ENCODE peak calls at places on chromosomes 6 and 20, in five cellular contexts. C is SK-N-SH, U is GM12878, D is K562, A is H1. S is an unnamed sample.

GRCh38 chr6:19301980-19302379 is 535.2 kb upstream of the ID4 start:
- DNase-seq in A (no peak), C (no peak), U (no peak), D (no peak), S (no peak)

GRCh38 chr6:159953091-159953581 is 15.7 kb upstream of the IGF2R start:
- DNase-seq in C (no peak), U (no peak), A (no peak), D (no peak), S (peak)

GRCh38 chr6:158067436-158068015 is 85.9 kb downstream of the SYNJ2 start:
- DNase-seq in U (no peak), C (no peak), D (no peak), A (no peak), S (no peak)

GRCh38 chr6:142845624-142846458 is 99.1 kb downstream of the HIVEP2 start:
- DNase-seq in U (no peak), C (peak), A (peak), D (no peak), S (no peak)

GRCh38 chr20:41531876-41532275 is 86.3 kb downstream of the CHD6 start:
- DNase-seq in U (no peak), C (no peak), A (no peak), D (no peak), S (no peak)

GRCh38 chr20:45963059-45964011 is 8.7 kb downstream of the ZNF335 start:
- DNase-seq in D (no peak), U (no peak), C (peak), A (no peak), S (no peak)

GRCh38 chr20:37990571-37991151 is 42.6 kb downstream of the TTI1 start:
- DNase-seq in U (peak), D (no peak), A (no peak), C (peak), S (peak)

GRCh38 chr6:24117016-24117415 is 9.0 kb upstream of the NRSN1 start:
- DNase-seq in C (no peak), A (no peak), D (no peak), U (no peak), S (no peak)

GRCh38 chr20:58555078-58555765 is 40.0 kb upstream of the APCDD1L start:
- DNase-seq in C (no peak), U (no peak), D (no peak), A (no peak), S (no peak)

GRCh38 chr6:125346143-125346925 is 44.6 kb upstream of the HDDC2 start:
- DNase-seq in D (no peak), A (no peak), U (peak), C (no peak), S (no peak)

GRCh38 chr20:58017970-58018530 is 210.4 kb downstream of the ANKRD60 start:
- DNase-seq in A (no peak), D (no peak), U (no peak), C (no peak), S (no peak)

GRCh38 chr20:17558154-17558940 is 11.5 kb upstream of the DSTN start:
- DNase-seq in C (no peak), A (peak), U (no peak), D (peak), S (no peak)

GRCh38 chr6:68638225-68638900 is 3.3 kb downstream of the ADGRB3 start:
- DNase-seq in D (no peak), U (no peak), A (peak), C (peak), S (no peak)

GRCh38 chr6:22716721-22717120 is 147.4 kb downstream of the HDGFL1 start:
- DNase-seq in U (no peak), C (no peak), A (no peak), D (no peak), S (no peak)

GRCh38 chr6:84553527-84553926 is 210.9 kb downstream of the TBX18 start:
- DNase-seq in U (no peak), D (no peak), C (no peak), A (no peak), S (no peak)

GRCh38 chr20:45592574-45593189 is 13.6 kb upstream of the WFDC8 start:
- DNase-seq in U (no peak), C (peak), D (peak), A (no peak), S (peak)

DNA sequence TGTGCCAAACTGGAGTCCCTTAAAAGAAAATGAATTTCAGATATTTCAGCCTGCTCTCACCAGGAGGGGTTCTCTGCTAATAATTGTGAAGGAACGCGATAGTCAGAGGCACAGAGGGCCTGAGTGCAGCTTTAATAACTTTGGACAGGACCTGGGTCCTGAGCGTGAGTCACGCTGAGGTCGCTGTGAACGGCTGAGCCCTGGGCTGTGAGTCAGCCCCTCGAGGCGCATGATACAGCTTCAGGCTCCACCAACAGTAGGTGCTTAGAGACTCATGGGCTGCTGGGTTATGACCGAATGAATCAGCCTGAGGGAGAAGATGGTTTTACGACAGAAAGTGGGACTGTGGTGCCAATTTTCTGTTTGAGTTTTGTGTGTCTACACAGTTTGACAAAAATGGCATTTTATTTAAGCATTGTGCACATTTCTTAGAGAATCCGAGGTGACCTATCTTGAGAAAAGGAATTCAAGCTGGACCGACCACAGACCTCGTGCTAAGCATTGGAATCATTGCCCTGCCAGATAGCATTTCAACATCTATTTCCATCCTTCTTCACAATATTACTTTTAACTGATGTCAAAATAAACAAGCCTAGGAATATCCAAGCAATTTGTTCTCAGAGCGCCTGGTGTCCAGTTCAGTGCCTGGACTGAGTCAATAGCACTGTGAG is 183.0 kb downstream of the THBS2 start:
- DNase-seq in U (no peak), C (no peak), A (no peak), D (no peak), S (no peak)
- TF ChIP-seq POLR2AphosphoS5 in U (no peak), C (no peak), A (no peak), D (no peak), S (no peak)

GRCh38 chr6:43953794-43954310 is 173.4 kb downstream of the MRPL14 start:
- DNase-seq in C (peak), U (no peak), A (peak), D (no peak), S (no peak)

GRCh38 chr6:43956478-43956877 is 170.8 kb downstream of the MRPL14 start:
- DNase-seq in D (no peak), C (no peak), A (no peak), U (no peak), S (no peak)

GRCh38 chr6:43953256-43953655 is 174.0 kb downstream of the MRPL14 start:
- DNase-seq in A (no peak), D (no peak), U (no peak), C (no peak), S (no peak)

GRCh38 chr6:43952746-43953145 is 174.5 kb downstream of the MRPL14 start:
- DNase-seq in C (no peak), D (peak), U (no peak), A (peak), S (peak)

DNA sequence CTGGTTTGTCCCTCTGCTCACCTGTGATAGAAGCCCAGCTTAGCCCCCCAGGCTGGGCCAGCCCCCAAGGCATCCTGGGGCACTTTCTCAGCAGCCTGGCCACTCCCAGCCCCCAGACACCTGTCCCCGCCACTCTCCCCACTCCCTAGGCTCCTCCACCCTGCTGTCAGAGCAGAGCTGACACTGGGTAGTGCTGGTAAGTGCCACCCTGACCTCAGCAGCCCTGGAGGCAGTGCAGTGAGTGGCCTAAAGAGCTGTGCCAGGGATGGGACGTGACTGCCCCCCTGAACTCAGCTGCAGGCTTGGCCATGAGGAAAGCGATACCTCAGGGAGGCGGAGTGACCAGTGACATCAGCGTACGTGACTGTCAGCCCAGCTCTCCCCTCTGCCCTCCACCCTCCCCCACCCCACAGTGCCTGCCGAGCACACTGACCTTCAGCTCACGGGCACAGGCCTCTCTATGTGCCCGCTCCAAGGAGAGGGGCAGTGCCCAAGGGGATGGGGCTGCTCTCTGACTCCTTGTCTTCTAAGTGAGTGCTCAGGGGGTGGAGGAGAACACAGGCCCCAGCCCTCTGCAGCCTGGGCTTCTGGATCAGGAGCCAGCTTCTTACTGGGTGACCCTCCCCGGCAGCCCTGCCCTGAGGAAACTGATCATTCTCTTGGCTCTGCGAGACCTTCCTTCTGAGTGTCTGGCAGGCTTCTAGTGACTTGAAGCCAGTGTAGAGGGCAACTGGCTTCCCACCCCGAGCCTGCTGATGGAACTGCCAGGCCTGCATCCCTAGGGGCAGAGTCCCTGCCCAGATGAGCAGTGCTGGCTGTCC is 172.7 kb downstream of the MRPL14 start:
- DNase-seq in U (no peak), D (no peak), C (no peak), A (peak), S (no peak)
- TF ChIP-seq GABPA in U (no peak), D (no peak), C (no peak), A (no peak), S (no peak)

GRCh38 chr20:35006009-35006408 is 50.3 kb downstream of the MYH7B start:
- DNase-seq in C (no peak), A (no peak), U (no peak), D (no peak), S (no peak)
- TF ChIP-seq POLR2AphosphoS5 in C (no peak), A (no peak), U (no peak), D (no peak), S (no peak)

GRCh38 chr6:107692351-107692750 is 131.8 kb downstream of the SCML4 start:
- DNase-seq in U (no peak), A (no peak), D (no peak), C (no peak), S (no peak)

GRCh38 chr6:107689190-107689589 is 134.9 kb downstream of the SCML4 start:
- DNase-seq in U (no peak), A (no peak), D (no peak), C (no peak), S (no peak)

GRCh38 chr6:107690546-107690863 is 133.6 kb downstream of the SCML4 start:
- DNase-seq in A (no peak), C (no peak), U (no peak), D (no peak), S (no peak)

GRCh38 chr6:107689881-107690545 is 134.1 kb downstream of the SCML4 start:
- DNase-seq in C (no peak), A (no peak), U (no peak), D (no peak), S (no peak)

DNA sequence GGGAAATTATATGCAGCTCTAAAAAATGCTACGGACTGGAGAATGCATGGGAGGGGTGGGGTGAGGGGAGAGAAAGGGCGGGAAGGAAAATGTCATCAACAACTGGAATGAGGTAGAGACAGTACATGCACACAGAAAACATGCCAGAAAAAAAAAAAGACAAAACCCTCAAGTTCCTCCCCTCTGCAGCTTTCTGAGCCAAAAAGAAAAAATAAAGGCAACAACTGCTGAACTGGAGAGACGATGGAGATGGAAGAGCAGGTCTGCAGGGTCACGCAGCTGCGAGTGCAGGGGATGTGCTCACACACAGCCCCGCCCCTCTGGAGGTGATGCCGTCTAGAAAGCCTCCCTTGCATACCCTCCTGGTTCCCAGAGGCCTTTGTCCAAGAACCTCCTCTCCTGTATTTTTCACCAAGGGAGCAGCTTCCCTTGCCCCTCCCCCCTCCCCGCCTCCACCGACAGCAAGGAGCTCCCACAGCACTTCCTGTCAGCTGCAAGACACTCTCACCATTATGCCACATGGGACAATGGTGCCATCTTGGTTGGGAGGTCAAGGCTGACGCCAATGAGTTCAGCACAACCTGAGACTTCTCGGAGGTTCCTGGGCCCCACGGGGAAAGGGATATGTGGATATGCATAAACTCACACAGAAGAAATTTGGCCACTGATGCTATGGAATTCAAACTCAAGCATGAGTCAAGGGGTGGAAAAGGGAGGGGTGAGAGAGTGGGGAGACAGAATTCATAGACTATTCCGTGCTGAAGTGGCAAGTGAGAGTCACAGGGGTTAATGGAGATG is 133.1 kb downstream of the SCML4 start:
- DNase-seq in U (no peak), D (no peak), C (no peak), A (no peak), S (no peak)
- TF ChIP-seq GABPA in U (no peak), D (no peak), C (no peak), A (no peak), S (no peak)

GRCh38 chr20:47559141-47559540 is 57.5 kb downstream of the NCOA3 start:
- DNase-seq in U (no peak), A (no peak), D (no peak), C (no peak), S (no peak)
- TF ChIP-seq POLR2AphosphoS5 in U (no peak), A (no peak), D (no peak), C (no peak), S (no peak)

GRCh38 chr6:148105695-148106094 is 236.9 kb upstream of the SASH1 start:
- DNase-seq in C (no peak), D (no peak), A (no peak), U (no peak), S (no peak)
- TF ChIP-seq GABPA in C (no peak), D (no peak), A (no peak), U (no peak), S (no peak)

GRCh38 chr20:1661542-1662299 is 4.1 kb upstream of the SIRPG start:
- DNase-seq in A (no peak), U (no peak), C (no peak), D (no peak), S (no peak)
- TF ChIP-seq POLR2AphosphoS5 in A (no peak), U (no peak), C (no peak), D (no peak), S (no peak)

GRCh38 chr6:130322673-130323268 is 43.0 kb upstream of the TMEM200A start:
- DNase-seq in D (peak), A (no peak), C (peak), U (peak), S (peak)
- TF ChIP-seq GABPA in D (no peak), A (no peak), C (no peak), U (no peak), S (no peak)

S was measured in HL-60.